ENCODE peak calls at places on chromosomes 16 and 17, in ten cellular contexts. H is NCI-H146, S is mucosa of gallbladder, W is retina, M is WERI-Rb-1, L is MV-4-11, X is anterior cingulate cortex, G is OCI-LY7, I is endothelial cell, A is left lobe of liver. V is an unnamed sample.

GRCh38 chr16:66369055-66369592 is 2.6 kb downstream of the CDH5 start:
- DNase-seq in I (peak; percentile 40), A (no peak), G (peak; percentile 14), H (no peak), S (no peak), X (no peak), W (no peak), L (peak; percentile 92), M (no peak), V (no peak)

GRCh38 chr16:58494981-58495860 is 4.7 kb upstream of the NDRG4 start:
- DNase-seq in A (peak; percentile 74), X (peak; percentile 78), L (peak; percentile 93), H (peak; percentile 93), S (peak; percentile 58), G (peak; percentile 68), W (peak; percentile 95), I (peak; percentile 76), M (peak; percentile 72), V (peak; percentile 49)

GRCh38 chr17:16491703-16492612 is at the start of gene LRRC75A:
- DNase-seq in W (peak; percentile 71), L (no peak), S (peak; percentile 30), A (peak; percentile 51), M (peak; percentile 53), X (peak; percentile 18), G (no peak), I (peak; percentile 51), H (peak; percentile 73), V (no peak)

GRCh38 chr17:1252203-1252608 is 18.0 kb upstream of the BHLHA9 start:
- DNase-seq in L (no peak), A (no peak), I (no peak), X (no peak), H (peak; percentile 85), M (no peak), W (no peak), S (no peak), G (no peak), V (no peak)

GRCh38 chr17:29140051-29140582 is 40.1 kb downstream of the MYO18A start:
- DNase-seq in L (peak; percentile 99), W (no peak), G (peak; percentile 78), M (peak; percentile 72), I (peak; percentile 55), H (peak; percentile 31), A (peak; percentile 77), S (peak; percentile 82), X (peak; percentile 35), V (no peak)

GRCh38 chr17:78726471-78727010 is 55.5 kb downstream of the CYTH1 start:
- DNase-seq in M (no peak), L (no peak), A (no peak), X (no peak), S (no peak), G (no peak), H (no peak), W (no peak), I (no peak), V (no peak)

GRCh38 chr16:10622036-10622921 is 41.9 kb upstream of the EMP2 start:
- DNase-seq in A (no peak), M (peak; percentile 75), X (no peak), I (no peak), S (no peak), L (no peak), G (no peak), H (no peak), W (no peak), V (no peak)

GRCh38 chr16:15967223-15967546 is 17.8 kb downstream of the ABCC1 start:
- DNase-seq in M (no peak), A (no peak), W (no peak), L (no peak), G (no peak), S (no peak), I (no peak), X (no peak), H (no peak), V (no peak)

GRCh38 chr16:30605148-30605547 is 5.0 kb downstream of the ZNF689 start:
- DNase-seq in M (no peak), H (no peak), I (no peak), X (no peak), A (no peak), W (no peak), S (no peak), G (no peak), L (peak; percentile 78), V (no peak)

GRCh38 chr17:65987988-65988387 is 203.9 kb downstream of the CEP112 start:
- DNase-seq in I (peak; percentile 28), G (peak; percentile 38), M (peak; percentile 43), X (no peak), H (peak; percentile 9), A (no peak), L (no peak), W (no peak), S (no peak), V (no peak)

GRCh38 chr16:65117701-65118448 is 4.0 kb downstream of the CDH11 start:
- DNase-seq in I (peak; percentile 71), W (peak; percentile 88), H (peak; percentile 34), L (peak; percentile 29), S (peak; percentile 72), A (peak; percentile 52), G (peak; percentile 75), M (peak; percentile 83), X (peak; percentile 80), V (peak; percentile 60)

GRCh38 chr17:58200024-58200633 is 7.6 kb downstream of the EPX start:
- DNase-seq in L (peak; percentile 46), W (peak; percentile 51), X (no peak), M (peak; percentile 84), I (peak; percentile 78), S (peak; percentile 40), A (peak; percentile 58), H (peak; percentile 72), G (peak; percentile 48), V (no peak)

GRCh38 chr17:74045608-74046007 is 157.9 kb upstream of the RPL38 start:
- DNase-seq in M (no peak), W (no peak), S (no peak), I (no peak), G (no peak), A (no peak), X (no peak), H (peak; percentile 8), L (no peak), V (no peak)

GRCh38 chr17:41417576-41418015 is 6.8 kb downstream of the KRT37 start:
- DNase-seq in M (no peak), H (peak; percentile 4), S (no peak), A (no peak), W (no peak), L (no peak), X (no peak), I (peak; percentile 30), G (peak; percentile 10), V (no peak)

GRCh38 chr16:8388684-8389083 is 201.6 kb downstream of the TMEM114 start:
- DNase-seq in H (no peak), A (no peak), M (no peak), X (no peak), W (no peak), I (no peak), G (no peak), S (no peak), L (no peak), V (no peak)

GRCh38 chr16:4938683-4939030 is 1.7 kb upstream of the PPL start:
- DNase-seq in M (no peak), X (no peak), I (no peak), G (no peak), S (no peak), A (no peak), H (no peak), W (no peak), L (no peak), V (no peak)

GRCh38 chr17:57582881-57583756 is 162.0 kb downstream of the CCDC182 start:
- DNase-seq in H (no peak), G (no peak), S (no peak), X (no peak), I (no peak), M (no peak), L (no peak), W (no peak), A (no peak), V (no peak)

GRCh38 chr16:15674571-15674970 is 24.5 kb downstream of the NDE1 start:
- DNase-seq in S (no peak), G (no peak), I (no peak), M (no peak), A (no peak), W (no peak), X (no peak), H (no peak), L (no peak), V (no peak)